ENCODE peak calls at places on chromosomes 16 and 17, in six cellular contexts. U is mammary epithelial cell, X is thoracic aorta, V is foreskin fibroblast, M is fibroblast of mammary gland, Q is GM13976. E is an unnamed sample.

GRCh38 chr17:58693751-58694150 is 1.3 kb downstream of the RAD51C start:
- DNase-seq in Q (no peak), V (no peak), X (no peak), M (no peak), U (no peak), E (no peak)

GRCh38 chr16:70638814-70639792 is 7.3 kb upstream of the IL34 start:
- DNase-seq in Q (no peak), X (no peak), V (peak; percentile 90), M (peak; percentile 82), U (no peak), E (peak; percentile 27)

GRCh38 chr17:82317394-82318168 is at the start of gene CD7:
- DNase-seq in Q (no peak), U (no peak), M (no peak), V (no peak), X (no peak), E (no peak)

GRCh38 chr16:85451646-85452363 is 161.3 kb upstream of the GSE1 start:
- DNase-seq in Q (no peak), V (no peak), X (no peak), U (no peak), M (no peak), E (no peak)

GRCh38 chr17:35082073-35082657 is 18.7 kb upstream of the RFFL start:
- DNase-seq in X (no peak), Q (no peak), V (peak; percentile 91), U (peak; percentile 84), M (peak; percentile 89), E (peak; percentile 71)

GRCh38 chr17:62950067-62950466 is 16.0 kb upstream of the TANC2 start:
- DNase-seq in U (peak; percentile 52), X (peak; percentile 11), V (peak; percentile 86), Q (no peak), M (peak; percentile 85), E (peak; percentile 98)

GRCh38 chr16:75075688-75076268 is 40.8 kb downstream of the LDHD start:
- DNase-seq in U (no peak), V (no peak), Q (no peak), M (no peak), X (no peak), E (no peak)

GRCh38 chr17:46121841-46122485 is 71.3 kb downstream of the KANSL1 start:
- DNase-seq in Q (peak; percentile 51), M (no peak), U (no peak), X (no peak), V (no peak), E (no peak)

GRCh38 chr16:17556276-17557052 is 85.7 kb upstream of the XYLT1 start:
- DNase-seq in V (peak; percentile 45), U (peak; percentile 76), Q (peak; percentile 51), M (peak; percentile 44), X (no peak), E (no peak)

GRCh38 chr17:45038771-45039634 is 12.4 kb downstream of the DCAKD start:
- DNase-seq in X (no peak), M (peak; percentile 46), V (no peak), Q (no peak), U (no peak), E (no peak)

GRCh38 chr16:58002411-58002790 is 1.2 kb downstream of the USB1 start:
- DNase-seq in V (no peak), M (no peak), Q (no peak), X (no peak), U (no peak), E (no peak)

GRCh38 chr16:8257561-8257960 is 332.8 kb downstream of the TMEM114 start:
- DNase-seq in M (no peak), X (no peak), Q (no peak), V (no peak), U (no peak), E (no peak)

GRCh38 chr17:71202449-71202848 is 918.4 kb upstream of the SOX9 start:
- DNase-seq in Q (no peak), U (no peak), V (no peak), M (no peak), X (no peak), E (peak; percentile 52)

GRCh38 chr17:48626470-48627241 is 498 bp upstream of the HOXB9 start:
- DNase-seq in U (no peak), M (peak; percentile 54), V (no peak), X (no peak), Q (peak; percentile 64), E (no peak)

GRCh38 chr16:75225678-75226515 is 7.1 kb downstream of the CTRB1 start:
- DNase-seq in V (no peak), X (no peak), M (no peak), Q (no peak), U (no peak), E (no peak)

GRCh38 chr17:39750131-39751015 is 12.6 kb downstream of the GRB7 start:
- DNase-seq in X (no peak), U (peak; percentile 20), M (no peak), V (no peak), Q (no peak), E (no peak)

GRCh38 chr16:1923299-1924034 is 5.3 kb upstream of the HS3ST6 start:
- DNase-seq in U (no peak), V (peak; percentile 75), M (peak; percentile 22), X (no peak), Q (no peak), E (no peak)

DNA sequence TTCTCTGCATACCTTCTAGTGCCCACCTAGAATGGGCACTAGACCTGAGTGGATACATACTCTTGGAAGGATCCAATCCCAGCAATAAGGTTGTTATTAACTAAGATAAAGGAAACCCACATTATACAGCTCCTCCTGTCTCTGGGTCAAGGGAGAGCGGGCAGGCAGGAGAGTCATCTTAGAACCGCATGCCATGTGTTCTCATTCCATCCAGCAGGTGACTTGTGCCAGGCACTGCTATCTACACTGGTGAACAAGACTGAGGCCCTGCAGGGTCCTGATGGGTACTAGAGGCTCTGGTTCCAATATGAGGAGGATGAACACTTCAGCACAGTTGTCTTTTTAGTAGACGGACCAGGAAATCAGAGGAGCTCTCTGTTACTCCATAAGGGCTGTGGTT is 5.9 kb upstream of the CD300H start:
- DNase-seq in X (no peak), Q (no peak), V (no peak), U (no peak), M (no peak), E (no peak)
- TF ChIP-seq CTCF in X (no peak), Q (no peak), V (no peak), U (peak; percentile 11), M (no peak), E (no peak)

DNA sequence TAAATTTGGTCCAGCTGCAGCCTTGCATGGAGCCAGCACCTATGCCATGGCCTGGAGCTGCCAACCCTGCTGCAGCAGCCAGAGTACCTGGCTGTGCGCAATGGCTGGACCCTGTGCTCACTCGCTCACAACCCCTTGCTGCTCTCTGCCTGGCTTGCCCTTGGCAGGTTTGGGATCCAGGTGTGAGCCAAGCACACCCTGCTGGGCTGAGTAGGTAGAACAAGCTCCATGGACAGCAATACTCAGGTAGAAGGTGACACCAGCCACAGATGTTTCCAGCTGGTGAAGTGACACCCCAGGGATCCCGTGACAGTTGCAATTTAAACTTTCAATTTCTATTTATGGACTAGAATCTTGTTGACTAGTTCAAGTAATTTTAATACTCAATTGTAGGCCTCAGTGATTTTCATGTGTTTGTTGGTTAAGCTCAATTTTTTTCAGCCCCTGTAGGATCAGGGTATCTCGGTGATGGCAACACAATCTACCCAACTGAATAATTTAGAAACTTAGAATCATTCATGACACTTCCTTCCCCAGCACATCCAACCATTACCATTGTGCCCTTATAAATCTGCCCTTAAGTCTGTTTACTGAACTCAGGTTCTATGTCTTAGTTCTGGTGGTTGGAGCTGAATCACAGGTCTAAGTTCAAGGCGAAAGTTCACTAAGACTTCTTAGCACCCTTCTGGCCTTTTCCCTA is 480.0 kb downstream of the PMP22 start:
- DNase-seq in V (no peak), M (no peak), X (no peak), Q (no peak), U (peak; percentile 40), E (no peak)
- TF ChIP-seq CTCF in V (no peak), M (no peak), X (no peak), Q (peak; percentile 37), U (peak; percentile 67), E (no peak)

DNA sequence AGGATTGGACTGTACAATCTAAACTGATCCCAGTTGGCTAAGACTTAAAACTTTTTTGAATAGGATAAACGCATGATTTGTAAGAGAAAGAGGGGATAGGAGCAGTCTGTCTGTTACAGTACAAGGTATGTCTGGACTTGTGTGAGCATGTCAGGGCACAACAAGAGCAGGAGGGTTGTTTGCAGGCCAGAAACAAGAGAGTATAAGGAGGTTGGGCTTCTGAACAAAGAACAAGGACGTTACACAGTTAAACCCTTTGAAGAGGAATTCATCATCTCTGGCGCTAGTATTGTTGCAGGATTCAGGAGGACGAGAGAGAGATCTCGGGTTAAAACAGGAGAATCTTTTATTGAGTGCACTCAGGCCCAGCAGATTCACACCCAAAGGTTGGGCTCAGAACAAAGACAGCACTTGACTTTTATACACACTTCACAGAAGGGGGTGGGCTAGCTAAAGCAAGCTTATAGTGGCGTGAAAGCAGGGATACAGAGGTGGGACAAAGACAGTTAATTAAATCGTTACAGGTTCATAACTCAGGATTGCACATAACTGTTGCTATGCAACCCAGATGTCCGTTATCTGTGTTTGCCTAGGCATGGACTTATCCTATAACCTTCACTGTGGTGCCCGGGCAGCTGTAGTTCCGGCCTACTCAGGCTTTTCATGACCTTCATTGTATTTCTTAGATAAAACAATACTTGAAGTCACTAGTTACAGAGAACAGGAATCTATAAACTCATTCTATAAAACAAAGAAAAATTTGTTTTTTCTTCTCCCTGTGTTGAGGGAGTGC is 34.4 kb downstream of the SEC14L1 start:
- DNase-seq in X (no peak), M (no peak), V (no peak), U (peak; percentile 36), Q (no peak), E (no peak)
- TF ChIP-seq CTCF in X (no peak), M (no peak), V (no peak), U (no peak), Q (no peak), E (no peak)

GRCh38 chr17:31738488-31738887 is 120.6 kb downstream of the COPRS start:
- DNase-seq in M (no peak), U (no peak), V (no peak), X (no peak), Q (no peak), E (no peak)

GRCh38 chr17:31736855-31737625 is 122.0 kb downstream of the COPRS start:
- DNase-seq in U (no peak), X (no peak), M (no peak), V (no peak), Q (no peak), E (no peak)

GRCh38 chr17:31731119-31731518 is 127.9 kb downstream of the COPRS start:
- DNase-seq in M (no peak), V (no peak), U (no peak), Q (no peak), X (no peak), E (no peak)

GRCh38 chr17:31738067-31738466 is 121.0 kb downstream of the COPRS start:
- DNase-seq in X (no peak), U (no peak), Q (no peak), M (no peak), V (no peak), E (no peak)

DNA sequence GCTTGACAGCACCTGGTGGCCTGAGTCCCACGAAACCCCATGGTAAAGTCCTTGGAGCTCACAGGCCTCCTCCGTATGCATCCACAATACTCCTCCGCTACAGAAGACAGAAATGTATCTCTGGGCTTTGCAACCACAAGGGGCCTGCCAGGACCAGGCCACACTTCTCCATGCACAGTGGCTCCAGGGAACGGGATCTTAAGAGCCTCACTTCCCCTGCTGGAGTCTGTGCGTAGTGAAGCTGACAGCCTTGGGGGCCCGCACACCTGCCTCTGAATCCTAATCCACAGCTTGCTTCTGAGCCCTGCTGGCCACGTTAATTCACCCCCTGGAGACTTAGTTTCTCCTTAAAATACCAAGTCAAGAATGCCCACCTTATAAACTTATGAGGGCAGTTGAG is 125.7 kb downstream of the COPRS start:
- DNase-seq in X (no peak), U (no peak), V (no peak), Q (no peak), M (no peak), E (no peak)
- TF ChIP-seq CTCF in X (no peak), U (no peak), V (no peak), Q (no peak), M (no peak), E (no peak)